ENCODE peak calls at places on chromosomes 7 and 10, in seven cellular contexts. X, W, N, U, L, Y and M are unnamed samples.

GRCh38 chr10:96496281-96496925 is 17.3 kb downstream of the TLL2 start:
- DNase-seq in L (no peak), U (no peak), N (no peak), W (no peak), Y (peak; percentile 30), X (no peak), M (no peak)

GRCh38 chr7:95859434-95859833 is 87.1 kb downstream of the DYNC1I1 start:
- DNase-seq in N (no peak), W (no peak), U (peak; percentile 3), X (no peak), L (peak; percentile 87), Y (no peak), M (peak; percentile 85)

GRCh38 chr7:68529221-68529620 is 1069.1 kb upstream of the AUTS2 start:
- DNase-seq in U (no peak), N (no peak), W (peak; percentile 6), Y (no peak), X (no peak), L (no peak), M (no peak)

GRCh38 chr7:135758531-135758932 is 9.9 kb upstream of the FAM180A start:
- DNase-seq in Y (peak; percentile 63), W (no peak), X (no peak), L (peak; percentile 89), N (peak; percentile 83), U (no peak), M (peak; percentile 72)

GRCh38 chr10:104622598-104623209 is 18.4 kb upstream of the SORCS3 start:
- DNase-seq in N (no peak), W (peak; percentile 5), Y (peak; percentile 8), U (peak; percentile 45), L (no peak), X (no peak), M (no peak)

GRCh38 chr10:110414563-110415309 is 83.0 kb upstream of the DUSP5 start:
- DNase-seq in U (peak; percentile 92), W (peak; percentile 96), N (peak; percentile 62), L (peak; percentile 62), Y (no peak), X (peak; percentile 93), M (peak; percentile 45)

GRCh38 chr10:122253605-122254004 is 17.5 kb upstream of the BTBD16 start:
- DNase-seq in Y (no peak), W (no peak), N (no peak), L (no peak), U (no peak), X (no peak), M (no peak)

GRCh38 chr7:52944916-52945315 is 90.5 kb upstream of the POM121L12 start:
- DNase-seq in Y (peak; percentile 31), L (peak; percentile 64), X (no peak), U (peak; percentile 3), N (no peak), W (no peak), M (no peak)

GRCh38 chr7:22445140-22445722 is 54.8 kb downstream of the STEAP1B start:
- DNase-seq in W (peak; percentile 93), U (no peak), Y (no peak), X (peak; percentile 42), L (no peak), N (peak; percentile 60), M (peak; percentile 8)

GRCh38 chr10:63710703-63711102 is 189.5 kb downstream of the REEP3 start:
- DNase-seq in W (no peak), U (no peak), Y (no peak), N (no peak), L (no peak), X (no peak), M (no peak)

GRCh38 chr7:111958889-111959288 is 247.3 kb downstream of the DOCK4 start:
- DNase-seq in U (no peak), Y (no peak), N (no peak), W (no peak), X (no peak), L (no peak), M (no peak)

GRCh38 chr10:35462491-35462934 is 126.2 kb downstream of the CCNY start:
- DNase-seq in W (peak; percentile 51), U (no peak), X (no peak), N (no peak), Y (no peak), L (no peak), M (no peak)

GRCh38 chr7:16743207-16743606 is 10.3 kb upstream of the TSPAN13 start:
- DNase-seq in Y (peak; percentile 81), X (no peak), U (no peak), L (peak; percentile 60), N (no peak), W (no peak), M (peak; percentile 29)

GRCh38 chr10:86966008-86966654 is 2.2 kb upstream of the ADIRF start:
- DNase-seq in X (peak; percentile 15), W (no peak), Y (no peak), U (no peak), N (no peak), L (no peak), M (no peak)
- H3K4me3 ChIP-seq in X (no peak overlapping the region), W (no peak overlapping the region), Y (no peak overlapping the region), U (no peak overlapping the region), N (no peak overlapping the region), L (no peak overlapping the region), M (no peak overlapping the region)

DNA sequence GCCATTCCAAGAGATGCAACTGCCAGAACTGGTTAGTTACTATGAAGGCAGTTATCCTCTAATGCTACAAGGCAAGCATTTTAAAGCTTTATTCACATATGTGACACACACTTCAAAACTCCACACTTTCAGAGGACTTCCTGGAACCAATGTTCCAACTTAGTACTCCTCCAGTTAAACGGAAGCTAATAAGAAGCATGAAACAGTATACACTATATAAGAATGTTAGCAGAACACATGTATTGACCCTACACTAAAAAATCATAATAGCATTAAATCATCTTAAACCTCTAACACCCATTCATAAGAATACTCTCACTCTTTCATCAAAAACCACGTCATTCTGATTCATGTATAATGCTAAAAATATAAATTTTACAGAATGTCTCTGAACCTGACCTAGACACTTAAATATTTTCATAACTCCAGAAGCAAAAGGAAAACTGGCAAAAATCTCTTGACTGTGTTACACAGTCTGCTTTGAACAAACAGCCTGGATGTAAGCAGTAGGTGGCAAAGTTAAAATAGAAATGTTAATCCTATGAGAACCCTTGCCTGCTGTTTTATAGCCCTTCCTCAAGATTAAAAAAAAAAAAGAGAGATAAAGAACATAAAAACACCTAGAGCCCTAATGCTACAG is 135.0 kb downstream of the SEMA3C start:
- DNase-seq in L (peak; percentile 71), N (no peak), Y (peak; percentile 70), X (no peak), U (no peak), W (no peak), M (peak; percentile 44)
- TF ChIP-seq CTCF in L (no peak), N (no peak), Y (no peak), X (no peak), U (no peak), W (no peak), M (no peak)

DNA sequence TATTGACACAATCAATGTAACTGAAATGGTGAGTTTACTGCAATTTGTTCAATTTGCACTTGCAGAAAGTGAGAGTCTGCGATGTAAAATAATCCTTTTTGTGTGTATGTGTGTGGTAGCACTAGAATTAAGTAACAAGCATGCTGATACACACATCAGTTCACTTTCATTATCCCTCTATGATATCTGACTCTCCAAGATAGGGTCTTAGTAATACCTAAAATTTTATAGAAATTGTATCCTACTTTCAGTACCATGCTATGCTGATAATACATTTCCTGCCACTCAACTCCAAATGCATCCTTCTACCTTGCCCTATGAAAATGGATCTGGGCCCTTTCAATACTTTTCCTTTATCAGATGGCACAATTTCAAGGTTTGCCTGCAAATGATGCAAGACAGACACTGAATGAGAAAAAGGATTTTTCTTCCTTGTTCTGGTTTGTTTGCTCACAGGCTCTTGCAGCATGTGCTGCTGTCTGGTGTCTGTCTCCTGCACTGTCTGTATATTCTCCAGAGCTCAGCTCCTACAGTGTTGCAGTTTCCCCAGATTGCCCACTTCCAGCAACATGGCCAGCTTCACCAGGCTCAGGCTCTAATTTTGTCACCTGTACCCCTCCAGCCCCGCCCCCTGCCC is 297.9 kb upstream of the HGF start:
- DNase-seq in U (peak; percentile 79), N (no peak), X (no peak), L (no peak), Y (no peak), W (no peak), M (no peak)
- H3K4me3 ChIP-seq in U (no peak overlapping the region), N (no peak overlapping the region), X (no peak overlapping the region), L (no peak overlapping the region), Y (no peak overlapping the region), W (no peak overlapping the region), M (no peak overlapping the region)

DNA sequence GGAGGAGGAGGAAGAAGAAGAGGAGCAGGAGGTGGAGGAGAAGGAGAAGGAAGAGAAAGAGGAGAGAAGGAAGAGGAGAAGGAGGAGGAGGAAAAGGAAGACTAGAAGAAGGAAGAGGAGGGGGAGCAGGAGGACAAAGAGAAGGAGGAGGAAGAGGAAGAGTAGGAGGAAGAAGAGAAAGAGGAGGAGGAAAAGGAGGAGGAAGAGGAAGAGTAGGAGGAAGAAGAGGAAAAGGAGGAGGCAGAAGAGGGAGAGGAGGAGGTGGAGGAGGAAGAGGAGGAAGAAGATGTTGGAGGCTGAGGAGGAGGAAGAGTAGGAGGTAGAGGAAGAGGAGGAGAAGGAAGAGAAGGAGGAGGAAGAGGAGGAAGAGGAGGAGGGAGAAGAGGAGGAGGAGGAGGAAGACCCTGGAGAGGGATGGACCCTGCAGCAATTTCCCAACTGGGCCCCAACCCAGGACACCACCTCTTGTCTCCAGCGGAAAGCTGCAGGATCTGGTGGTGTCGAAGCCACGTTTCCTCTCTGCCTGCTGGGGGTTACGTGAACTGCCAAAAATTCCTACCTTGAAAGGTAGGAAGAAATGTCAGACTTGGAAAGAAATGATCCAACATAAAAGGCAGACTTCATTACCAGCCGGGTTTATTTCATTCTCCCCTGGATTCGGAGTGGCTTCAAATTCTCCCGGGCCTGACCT is 38.9 kb downstream of the COL26A1 start:
- DNase-seq in U (no peak), L (no peak), W (no peak), N (no peak), X (no peak), Y (no peak), M (no peak)
- TF ChIP-seq CTCF in U (no peak), L (no peak), W (no peak), N (peak; percentile 10), X (no peak), Y (no peak), M (no peak)

GRCh38 chr10:61898435-61898778 is 3.1 kb upstream of the ARID5B start:
- DNase-seq in X (no peak), N (no peak), Y (no peak), U (no peak), W (peak; percentile 85), L (no peak), M (no peak)

GRCh38 chr10:61897671-61898434 is 3.6 kb upstream of the ARID5B start:
- DNase-seq in L (peak; percentile 73), X (peak; percentile 58), U (peak; percentile 21), N (peak; percentile 58), Y (peak; percentile 57), W (peak; percentile 73), M (peak; percentile 59)

GRCh38 chr10:61899663-61899996 is 1.9 kb upstream of the ARID5B start:
- DNase-seq in W (no peak), Y (no peak), U (no peak), X (no peak), L (no peak), N (no peak), M (no peak)

GRCh38 chr10:61899997-61900828 is 1.3 kb upstream of the ARID5B start:
- DNase-seq in Y (peak; percentile 86), L (peak; percentile 70), W (peak; percentile 92), X (peak; percentile 88), N (peak; percentile 22), U (peak; percentile 40), M (peak; percentile 69)

DNA sequence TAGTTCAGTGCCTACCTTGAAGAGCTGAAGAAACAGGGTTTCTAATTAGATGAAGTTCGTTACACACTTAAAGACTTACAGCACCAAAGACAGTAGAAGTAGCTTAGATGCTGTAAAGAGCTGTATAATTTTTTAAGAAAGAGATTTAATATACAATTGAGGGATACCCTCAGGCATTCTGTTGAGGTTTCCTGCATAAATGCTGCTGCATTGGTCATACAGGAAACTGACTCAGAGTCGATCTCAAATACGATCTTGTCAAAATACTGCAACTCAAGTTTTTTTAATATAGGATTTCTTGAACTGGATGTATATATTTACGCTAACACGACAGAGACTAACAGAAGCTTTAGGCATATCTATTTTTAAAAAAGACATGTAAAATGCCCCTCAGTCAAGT is 2.5 kb upstream of the ARID5B start:
- DNase-seq in X (no peak), W (peak; percentile 50), U (no peak), L (peak; percentile 78), N (no peak), Y (peak; percentile 69), M (peak; percentile 32)
- H3K4me3 ChIP-seq in X (peak overlapping the region; percentile 84), W (peak overlapping the region; percentile 93), U (peak overlapping the region; percentile 59), L (no peak overlapping the region), N (peak overlapping the region; percentile 90), Y (no peak overlapping the region), M (no peak overlapping the region)